ENCODE peak calls at places on chromosome 6, in ten cellular contexts. G, R, M, Q, A, E, L, V, P and X are unnamed samples.

GRCh38 chr6:77089776-77090175 is 373.5 kb downstream of the HTR1B start:
- DNase-seq in G (no peak), R (no peak), M (no peak), Q (peak), A (no peak), E (peak), L (no peak), V (no peak), P (no peak), X (no peak)

GRCh38 chr6:34547921-34548644 is 8.0 kb downstream of the SPDEF start:
- DNase-seq in G (no peak), R (no peak), M (no peak), Q (no peak), A (no peak), E (no peak), L (peak), V (no peak), P (no peak), X (no peak)

GRCh38 chr6:140641412-140641811 is 1267.0 kb upstream of the CITED2 start:
- DNase-seq in G (no peak), R (no peak), M (no peak), Q (no peak), A (no peak), E (no peak), L (no peak), V (no peak), P (no peak), X (no peak)

GRCh38 chr6:158283304-158284005 is 28.8 kb upstream of the TULP4 start:
- DNase-seq in G (no peak), R (peak), M (peak), Q (peak), A (peak), E (no peak), L (no peak), V (no peak), P (no peak), X (no peak)

GRCh38 chr6:31070711-31071197 is 41.6 kb downstream of the C6orf15 start:
- DNase-seq in G (no peak), R (peak), M (peak), Q (peak), A (peak), E (peak), L (peak), V (no peak), P (no peak), X (no peak)

GRCh38 chr6:154932562-154933027 is 62.5 kb upstream of the TIAM2 start:
- DNase-seq in G (no peak), R (peak), M (peak), Q (peak), A (no peak), E (peak), L (no peak), V (no peak), P (no peak), X (no peak)

GRCh38 chr6:152532556-152533422 is 104.4 kb downstream of the SYNE1 start:
- DNase-seq in G (no peak), R (no peak), M (no peak), Q (no peak), A (no peak), E (no peak), L (no peak), V (no peak), P (no peak), X (no peak)

GRCh38 chr6:156963712-156964700 is 186.8 kb downstream of the ARID1B start:
- DNase-seq in G (peak), R (peak), M (no peak), Q (peak), A (peak), E (no peak), L (no peak), V (no peak), P (no peak), X (no peak)

GRCh38 chr6:41640436-41640835 is 2.2 kb downstream of the MDFI start:
- DNase-seq in G (no peak), R (peak), M (peak), Q (no peak), A (no peak), E (no peak), L (no peak), V (no peak), P (no peak), X (no peak)

GRCh38 chr6:129590408-129591022 is 119.5 kb downstream of the ARHGAP18 start:
- DNase-seq in G (no peak), R (peak), M (no peak), Q (peak), A (no peak), E (peak), L (no peak), V (no peak), P (no peak), X (no peak)

GRCh38 chr6:3118353-3119039 is at the start of gene BPHL:
- DNase-seq in G (peak), R (peak), M (peak), Q (peak), A (peak), E (peak), L (peak), V (peak), P (peak), X (peak)
- TF ChIP-seq CTCF in G (no peak), R (no peak), M (no peak), Q (no peak), A (peak), E (no peak), L (no peak), V (no peak), P (no peak), X (no peak)

DNA sequence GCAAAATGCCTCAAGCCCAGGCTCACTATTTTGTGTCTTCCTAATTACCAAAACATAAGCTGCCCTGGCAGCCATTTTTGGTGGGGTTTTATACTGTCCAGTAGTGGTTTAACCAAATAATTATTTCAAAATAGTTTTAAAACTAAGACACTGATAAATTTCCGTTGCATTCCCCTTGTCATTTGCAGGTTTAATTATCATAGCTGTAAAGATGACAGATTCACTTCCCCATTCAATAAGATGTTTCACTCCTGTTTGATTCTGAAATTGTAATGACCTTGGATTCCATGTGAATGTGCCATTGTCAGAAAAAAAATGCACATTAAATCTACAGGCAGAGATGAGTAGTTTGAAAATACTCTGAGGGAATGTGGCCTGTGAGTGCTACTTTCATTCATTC is 172.0 kb downstream of the COL9A1 start:
- DNase-seq in G (no peak), R (no peak), M (no peak), Q (peak), A (no peak), E (no peak), L (no peak), V (no peak), P (no peak), X (no peak)
- TF ChIP-seq CTCF in G (no peak), R (no peak), M (no peak), Q (no peak), A (no peak), E (no peak), L (no peak), V (no peak), P (no peak), X (no peak)

DNA sequence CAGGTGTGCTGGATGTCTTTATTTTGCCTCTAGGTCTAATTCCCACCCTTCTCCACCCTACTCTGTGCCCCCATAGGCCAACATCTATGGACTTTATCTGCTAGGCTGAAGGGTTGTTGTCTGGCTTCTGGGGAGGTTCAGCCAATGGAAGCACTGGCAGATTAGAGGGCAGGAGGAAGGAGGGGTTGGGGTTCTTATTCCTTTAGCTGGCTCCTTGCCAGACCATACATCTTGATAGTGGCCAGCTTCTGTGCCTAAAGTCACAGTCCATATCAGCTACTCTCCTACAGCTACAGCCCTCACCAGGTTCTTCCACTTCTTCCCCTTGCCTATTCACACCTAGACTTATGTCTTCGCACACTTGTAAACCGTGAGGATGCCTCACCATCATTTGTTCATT is 41.1 kb downstream of the ROS1 start:
- DNase-seq in G (no peak), R (peak), M (no peak), Q (no peak), A (no peak), E (no peak), L (peak), V (no peak), P (no peak), X (no peak)
- TF ChIP-seq CTCF in G (no peak), R (no peak), M (no peak), Q (no peak), A (no peak), E (no peak), L (no peak), V (no peak), P (no peak), X (no peak)

GRCh38 chr6:79042799-79043126 is 35.3 kb downstream of the PHIP start:
- DNase-seq in G (no peak), R (no peak), M (no peak), Q (no peak), A (no peak), E (no peak), L (no peak), V (no peak), P (no peak), X (no peak)
- TF ChIP-seq CTCF in G (no peak), R (no peak), M (no peak), Q (no peak), A (no peak), E (no peak), L (no peak), V (no peak), P (no peak), X (no peak)

GRCh38 chr6:10033223-10033829 is 381.5 kb downstream of the TFAP2A start:
- DNase-seq in G (no peak), R (peak), M (peak), Q (peak), A (no peak), E (no peak), L (no peak), V (no peak), P (no peak), X (no peak)
- TF ChIP-seq CTCF in G (no peak), R (no peak), M (no peak), Q (no peak), A (no peak), E (no peak), L (no peak), V (no peak), P (no peak), X (no peak)

GRCh38 chr6:54681987-54682386 is 164.6 kb upstream of the FAM83B start:
- DNase-seq in G (no peak), R (peak), M (no peak), Q (peak), A (no peak), E (no peak), L (no peak), V (no peak), P (no peak), X (no peak)

GRCh38 chr6:54681267-54681666 is 165.3 kb upstream of the FAM83B start:
- DNase-seq in G (no peak), R (no peak), M (no peak), Q (no peak), A (no peak), E (no peak), L (no peak), V (no peak), P (no peak), X (no peak)

DNA sequence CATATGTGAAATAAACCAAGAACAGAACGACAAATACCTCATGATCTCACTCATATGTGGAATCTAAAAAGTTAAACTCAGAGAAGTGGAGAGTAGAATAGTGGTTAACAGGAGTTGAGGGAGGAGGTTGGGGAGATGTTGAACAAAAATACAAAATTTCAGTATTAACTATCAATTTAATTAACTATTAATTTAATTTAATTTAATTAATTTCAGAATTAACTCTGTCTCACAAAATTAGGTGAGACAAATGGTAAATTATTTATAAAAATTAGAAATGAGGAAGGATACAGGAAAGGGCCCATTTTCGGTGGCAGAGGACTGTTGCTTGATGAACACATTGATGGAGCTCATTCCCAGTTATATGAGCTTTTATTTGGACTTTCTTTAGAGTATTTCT is 166.0 kb upstream of the FAM83B start:
- DNase-seq in G (no peak), R (no peak), M (no peak), Q (no peak), A (no peak), E (no peak), L (no peak), V (no peak), P (no peak), X (no peak)
- TF ChIP-seq CTCF in G (no peak), R (no peak), M (no peak), Q (no peak), A (no peak), E (no peak), L (no peak), V (no peak), P (no peak), X (no peak)

GRCh38 chr6:119871520-119871919 is 522.0 kb upstream of the MAN1A1 start:
- DNase-seq in G (no peak), R (no peak), M (no peak), Q (no peak), A (no peak), E (no peak), L (no peak), V (no peak), P (no peak), X (no peak)

GRCh38 chr6:119873107-119873506 is 523.5 kb upstream of the MAN1A1 start:
- DNase-seq in G (no peak), R (no peak), M (no peak), Q (no peak), A (no peak), E (no peak), L (no peak), V (no peak), P (no peak), X (no peak)

GRCh38 chr6:119879731-119880130 is 530.2 kb upstream of the MAN1A1 start:
- DNase-seq in G (no peak), R (no peak), M (no peak), Q (no peak), A (no peak), E (no peak), L (no peak), V (no peak), P (no peak), X (no peak)

GRCh38 chr6:119874381-119874780 is 524.8 kb upstream of the MAN1A1 start:
- DNase-seq in G (no peak), R (no peak), M (no peak), Q (no peak), A (no peak), E (no peak), L (no peak), V (no peak), P (no peak), X (no peak)
- TF ChIP-seq CTCF in G (no peak), R (no peak), M (no peak), Q (no peak), A (no peak), E (no peak), L (no peak), V (no peak), P (no peak), X (no peak)

DNA sequence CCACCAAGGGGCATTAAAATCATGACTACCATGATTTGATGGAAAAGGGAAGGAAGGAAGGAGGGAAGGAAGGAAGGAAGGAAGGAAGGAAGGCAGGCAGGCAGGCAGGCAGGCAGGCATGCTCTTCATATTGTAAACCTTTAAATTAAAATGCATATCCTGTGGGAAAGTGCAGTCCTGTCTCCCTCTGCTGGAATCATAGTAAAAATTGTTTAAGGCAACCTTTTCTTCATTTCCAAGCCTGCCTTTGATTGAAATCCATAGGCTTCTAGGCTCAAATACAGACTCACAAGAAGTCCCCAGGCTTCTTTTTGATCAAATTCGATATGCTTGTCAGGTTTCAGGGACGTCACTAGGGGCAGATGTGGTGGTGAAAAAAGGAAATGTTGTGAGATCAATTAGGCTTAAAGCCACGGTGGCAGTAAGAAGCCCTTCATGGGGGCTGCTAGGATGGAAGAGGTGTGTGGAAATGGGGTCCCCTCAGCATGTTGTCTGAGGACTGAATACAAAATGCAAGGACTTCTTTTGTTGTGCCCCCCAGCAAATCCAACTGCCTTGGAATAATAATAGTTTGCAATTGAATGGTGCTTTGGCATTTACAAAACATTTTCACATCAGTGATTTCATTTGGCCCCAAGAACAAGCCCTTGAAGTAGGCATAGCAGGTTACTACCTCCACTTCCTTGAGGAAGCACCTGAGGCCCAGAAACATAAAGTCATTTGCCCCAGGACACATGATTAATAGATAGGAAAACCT is 25.6 kb upstream of the GABRR1 start:
- DNase-seq in G (no peak), R (peak), M (peak), Q (peak), A (peak), E (peak), L (no peak), V (no peak), P (no peak), X (no peak)
- TF ChIP-seq CTCF in G (peak), R (peak), M (peak), Q (peak), A (peak), E (peak), L (no peak), V (no peak), P (peak), X (no peak)

GRCh38 chr6:141988954-141989705 is 143.6 kb upstream of the GJE1 start:
- DNase-seq in G (no peak), R (peak), M (peak), Q (peak), A (peak), E (peak), L (no peak), V (no peak), P (no peak), X (no peak)

GRCh38 chr6:141990840-141991239 is 141.9 kb upstream of the GJE1 start:
- DNase-seq in G (no peak), R (no peak), M (no peak), Q (no peak), A (no peak), E (no peak), L (no peak), V (no peak), P (no peak), X (no peak)

GRCh38 chr6:141989706-141989959 is 143.1 kb upstream of the GJE1 start:
- DNase-seq in G (no peak), R (no peak), M (no peak), Q (no peak), A (no peak), E (no peak), L (no peak), V (no peak), P (no peak), X (no peak)

GRCh38 chr6:141988327-141988726 is 144.4 kb upstream of the GJE1 start:
- DNase-seq in G (no peak), R (no peak), M (no peak), Q (no peak), A (no peak), E (no peak), L (no peak), V (no peak), P (no peak), X (no peak)

DNA sequence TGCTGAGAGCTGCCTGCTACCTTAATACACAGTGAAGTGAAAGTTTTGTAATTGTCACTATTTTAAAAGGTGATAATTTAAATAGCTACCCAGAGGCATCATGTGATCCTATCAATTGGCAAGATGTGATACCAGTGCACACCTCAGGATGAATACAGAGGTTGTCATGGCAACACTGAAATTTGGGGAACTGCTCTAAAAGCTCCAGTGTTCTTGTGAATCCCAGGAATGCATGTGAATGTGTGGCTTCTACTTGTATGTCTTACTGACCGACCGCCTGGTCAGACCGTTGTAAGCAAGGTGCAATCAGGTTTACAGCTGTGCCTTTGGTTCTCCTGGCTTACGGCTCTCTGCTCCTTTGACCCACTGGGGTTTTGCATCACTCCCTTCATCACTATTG is 146.3 kb upstream of the GJE1 start:
- DNase-seq in G (no peak), R (no peak), M (no peak), Q (no peak), A (no peak), E (no peak), L (no peak), V (no peak), P (no peak), X (no peak)
- TF ChIP-seq CTCF in G (no peak), R (no peak), M (no peak), Q (no peak), A (no peak), E (no peak), L (no peak), V (no peak), P (no peak), X (no peak)

GRCh38 chr6:29967379-29968010 is 25.2 kb downstream of the HLA-A start:
- DNase-seq in G (no peak), R (peak), M (no peak), Q (no peak), A (peak), E (peak), L (peak), V (peak), P (no peak), X (no peak)
- TF ChIP-seq CTCF in G (peak), R (peak), M (no peak), Q (no peak), A (peak), E (peak), L (no peak), V (no peak), P (peak), X (no peak)